ENCODE peak calls at places on chromosomes 6 and 20, in ten cellular contexts. B, H, T, F, Y, D, W, J, I and E are unnamed samples.

GRCh38 chr6:87408721-87409155 is 966 bp downstream of the CFAP206 start:
- DNase-seq in B (no peak), H (no peak), T (no peak), F (no peak), Y (no peak), D (no peak), W (no peak), J (no peak), I (peak; percentile 72), E (no peak)

GRCh38 chr6:80132942-80133517 is 26.6 kb downstream of the BCKDHB start:
- DNase-seq in B (peak; percentile 84), H (peak; percentile 80), T (no peak), F (peak; percentile 43), Y (peak; percentile 4), D (peak; percentile 85), W (peak; percentile 73), J (peak; percentile 27), I (no peak), E (peak; percentile 81)

GRCh38 chr20:2230671-2231488 is 64.9 kb upstream of the TGM3 start:
- DNase-seq in B (no peak), H (no peak), T (no peak), F (no peak), Y (no peak), D (peak; percentile 45), W (peak; percentile 26), J (no peak), I (no peak), E (peak; percentile 29)

GRCh38 chr20:7579888-7580287 is 360.4 kb downstream of the HAO1 start:
- DNase-seq in B (no peak), H (no peak), T (no peak), F (no peak), Y (no peak), D (no peak), W (no peak), J (no peak), I (no peak), E (no peak)

GRCh38 chr6:121055572-121056163 is 278.6 kb downstream of the TBC1D32 start:
- DNase-seq in B (peak; percentile 72), H (peak; percentile 71), T (no peak), F (no peak), Y (peak; percentile 35), D (no peak), W (peak; percentile 58), J (no peak), I (peak; percentile 38), E (peak; percentile 71)

GRCh38 chr6:64000873-64001497 is 365.4 kb downstream of the PHF3 start:
- DNase-seq in B (no peak), H (no peak), T (no peak), F (no peak), Y (no peak), D (no peak), W (no peak), J (no peak), I (no peak), E (no peak)

GRCh38 chr6:118667988-118668387 is 16.6 kb upstream of the CEP85L start:
- DNase-seq in B (no peak), H (peak; percentile 23), T (no peak), F (no peak), Y (no peak), D (no peak), W (no peak), J (no peak), I (no peak), E (no peak)

GRCh38 chr6:107956586-107957164 is 1.3 kb downstream of the SEC63 start:
- DNase-seq in B (peak; percentile 53), H (peak; percentile 45), T (no peak), F (no peak), Y (no peak), D (no peak), W (peak; percentile 68), J (no peak), I (no peak), E (peak; percentile 44)

GRCh38 chr6:22717906-22718305 is 148.5 kb downstream of the HDGFL1 start:
- DNase-seq in B (no peak), H (no peak), T (no peak), F (no peak), Y (no peak), D (no peak), W (no peak), J (no peak), I (no peak), E (peak; percentile 11)

GRCh38 chr20:19789009-19789408 is 31.0 kb downstream of the RIN2 start:
- DNase-seq in B (no peak), H (no peak), T (no peak), F (no peak), Y (no peak), D (no peak), W (no peak), J (no peak), I (no peak), E (no peak)

DNA sequence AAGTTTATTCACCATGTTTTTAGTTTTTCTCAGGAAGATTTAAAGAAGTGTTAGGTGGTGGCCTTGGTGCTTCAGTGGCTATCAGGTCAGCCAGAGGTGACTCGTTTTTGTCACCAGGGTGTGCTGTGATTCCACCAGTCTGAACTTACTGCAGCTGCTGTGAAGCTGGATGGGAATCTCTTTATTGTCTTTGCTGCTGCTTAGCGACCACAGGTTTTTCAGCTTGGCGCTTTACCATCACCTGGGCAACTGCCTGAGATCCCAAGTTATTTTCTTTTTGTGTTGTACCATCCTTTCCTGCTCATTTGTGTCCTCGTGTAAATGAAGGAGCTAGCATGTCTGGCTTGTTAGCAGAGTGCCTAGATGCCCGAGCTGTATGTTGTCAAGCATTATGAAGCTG is 146.9 kb downstream of the MACROD2 start:
- DNase-seq in B (peak; percentile 75), H (peak; percentile 65), T (no peak), F (peak; percentile 28), Y (peak; percentile 5), D (no peak), W (peak; percentile 41), J (no peak), I (peak; percentile 22), E (peak; percentile 85)
- TF ChIP-seq CTCF in B (peak; percentile 51), H (peak; percentile 53), T (no peak), F (peak; percentile 62), Y (peak; percentile 15), D (peak; percentile 38), W (peak; percentile 42), J (peak; percentile 49), I (peak; percentile 67), E (peak; percentile 79)

DNA sequence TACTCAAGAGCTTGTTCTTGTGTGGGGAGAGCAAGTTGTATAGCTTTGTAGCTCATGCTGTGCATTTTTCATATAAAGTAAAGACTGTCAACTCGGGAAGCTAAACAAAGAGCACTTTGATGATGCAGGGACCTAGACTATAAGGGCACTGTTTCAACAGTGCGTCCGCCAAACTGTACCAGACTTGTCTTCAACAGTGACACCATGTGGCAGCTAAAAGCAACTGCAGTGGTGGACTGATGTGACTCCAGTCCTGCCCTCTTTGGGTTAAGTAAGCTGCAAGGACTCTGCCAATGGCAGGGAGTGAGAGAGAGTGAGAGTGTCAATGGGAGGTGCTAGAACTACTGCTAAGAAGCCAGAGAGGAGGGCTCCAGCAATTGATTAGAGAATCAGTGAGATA is 48.1 kb upstream of the MC3R start:
- DNase-seq in B (no peak), H (no peak), T (no peak), F (no peak), Y (no peak), D (no peak), W (peak; percentile 14), J (no peak), I (no peak), E (no peak)
- TF ChIP-seq CTCF in B (no peak), H (peak; percentile 12), T (no peak), F (no peak), Y (peak; percentile 16), D (no peak), W (peak; percentile 37), J (no peak), I (peak; percentile 44), E (no peak)

DNA sequence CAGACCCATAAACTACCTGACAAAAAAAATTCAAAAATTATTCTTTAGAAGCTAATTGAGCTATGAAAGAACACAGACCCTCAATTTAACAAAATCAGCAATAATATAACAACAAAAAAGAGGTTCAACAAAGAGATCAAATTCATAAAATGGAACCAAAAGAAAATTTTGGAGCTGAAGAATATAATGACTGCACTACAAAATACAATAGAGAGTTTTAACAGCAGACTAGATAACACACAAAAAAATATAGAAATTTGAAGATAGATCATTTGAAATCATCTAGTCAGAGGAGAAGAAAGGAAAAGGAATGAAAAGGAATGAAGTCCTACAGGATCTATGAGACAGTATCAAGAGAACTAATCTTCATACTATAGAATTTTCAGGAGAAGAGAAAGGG is 422.1 kb downstream of the PAX1 start:
- DNase-seq in B (no peak), H (no peak), T (no peak), F (no peak), Y (no peak), D (no peak), W (no peak), J (no peak), I (no peak), E (no peak)
- TF ChIP-seq CTCF in B (no peak), H (no peak), T (no peak), F (no peak), Y (no peak), D (no peak), W (no peak), J (no peak), I (no peak), E (no peak)

GRCh38 chr6:131063764-131064272 is 773 bp upstream of the EPB41L2 start:
- DNase-seq in B (no peak), H (no peak), T (no peak), F (peak; percentile 30), Y (peak; percentile 26), D (no peak), W (no peak), J (no peak), I (no peak), E (no peak)

GRCh38 chr6:131061041-131061770 is 1.8 kb downstream of the EPB41L2 start:
- DNase-seq in B (peak; percentile 58), H (peak; percentile 43), T (no peak), F (no peak), Y (peak; percentile 24), D (no peak), W (peak; percentile 68), J (no peak), I (no peak), E (peak; percentile 11)

GRCh38 chr6:131062245-131063027 is 609 bp downstream of the EPB41L2 start:
- DNase-seq in B (peak; percentile 40), H (peak; percentile 60), T (peak; percentile 69), F (peak; percentile 54), Y (peak; percentile 61), D (peak; percentile 61), W (no peak), J (peak; percentile 34), I (no peak), E (peak; percentile 53)

GRCh38 chr6:131061771-131062160 is 1.3 kb downstream of the EPB41L2 start:
- DNase-seq in B (no peak), H (peak; percentile 53), T (no peak), F (no peak), Y (peak; percentile 26), D (no peak), W (no peak), J (no peak), I (no peak), E (no peak)

DNA sequence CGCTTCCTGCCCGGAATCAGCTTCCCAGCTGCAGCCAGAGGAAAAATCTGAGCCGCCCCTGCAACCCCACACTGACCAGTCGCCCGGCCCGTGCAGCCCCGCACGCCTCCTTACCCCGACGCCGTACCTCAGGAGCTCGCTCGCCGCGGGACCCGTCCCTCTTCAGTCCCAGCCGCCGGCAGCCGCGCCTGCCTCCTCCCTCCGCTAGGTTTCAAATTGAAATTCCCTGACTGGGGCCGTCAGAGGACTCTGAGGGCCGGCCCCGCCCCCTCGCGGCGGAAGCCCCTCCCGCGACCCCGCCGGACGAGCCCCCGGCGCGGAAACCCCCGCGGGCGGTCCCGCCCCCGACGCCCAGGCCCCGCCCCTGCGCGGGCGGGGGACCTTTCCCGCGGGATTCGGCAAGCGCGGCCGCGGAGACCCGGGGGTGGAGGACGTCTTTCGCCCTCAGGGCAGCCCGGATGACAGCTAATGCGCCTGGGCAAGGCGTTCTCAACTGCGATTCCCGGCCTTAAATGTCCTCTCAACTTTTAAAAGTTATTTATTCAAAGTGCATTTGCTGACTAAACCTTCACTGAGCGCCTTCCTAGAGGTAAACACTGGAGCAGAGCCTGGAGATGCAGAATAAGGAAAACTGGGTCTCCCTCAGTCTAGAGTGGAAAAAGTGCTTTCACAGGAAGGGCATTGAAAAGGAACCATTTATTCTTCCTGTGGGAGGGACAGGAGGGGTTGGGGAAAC is at the start of gene EPB41L2:
- DNase-seq in B (peak; percentile 97), H (peak; percentile 96), T (peak; percentile 93), F (peak; percentile 89), Y (peak; percentile 95), D (peak; percentile 94), W (peak; percentile 82), J (peak; percentile 79), I (no peak), E (peak; percentile 96)
- TF ChIP-seq CTCF in B (no peak), H (no peak), T (peak; percentile 63), F (peak; percentile 39), Y (peak; percentile 31), D (peak; percentile 38), W (no peak), J (peak; percentile 33), I (peak; percentile 4), E (no peak)